ENCODE peak calls at places on chromosomes 7 and 10, in four cellular contexts. D is HepG2, P is SK-N-SH, Y is GM12878. W is an unnamed sample.

GRCh38 chr7:72127136-72127535 is 285.0 kb downstream of the CALN1 start:
- DNase-seq in D (no peak), P (no peak), Y (no peak), W (no peak)

GRCh38 chr10:132307823-132308587 is at the start of gene STK32C:
- DNase-seq in D (peak), P (peak), Y (no peak), W (peak)

GRCh38 chr7:133794490-133794889 is 332.6 kb upstream of the LRGUK start:
- DNase-seq in D (no peak), P (no peak), Y (no peak), W (no peak)

GRCh38 chr7:15330943-15331342 is 230.9 kb downstream of the AGMO start:
- DNase-seq in D (no peak), P (no peak), Y (no peak), W (no peak)

GRCh38 chr7:142855756-142856564 is 1.1 kb downstream of the EPHB6 start:
- DNase-seq in D (no peak), P (peak), Y (no peak), W (no peak)

GRCh38 chr7:44460325-44460724 is 30.1 kb downstream of the NUDCD3 start:
- DNase-seq in D (no peak), P (no peak), Y (peak), W (no peak)

GRCh38 chr7:17239683-17240521 is 58.5 kb upstream of the AHR start:
- DNase-seq in D (peak), P (no peak), Y (no peak), W (peak)

GRCh38 chr7:130912086-130912909 is 178.3 kb upstream of the KLF14 start:
- DNase-seq in D (peak), P (no peak), Y (no peak), W (no peak)

GRCh38 chr7:132075573-132075972 is 500.7 kb downstream of the PLXNA4 start:
- DNase-seq in D (no peak), P (no peak), Y (no peak), W (no peak)

GRCh38 chr10:97907211-97907610 is 57.6 kb downstream of the GOLGA7B start:
- DNase-seq in D (no peak), P (no peak), Y (no peak), W (no peak)

GRCh38 chr7:1271656-1272055 is 39.0 kb downstream of the UNCX start:
- DNase-seq in D (no peak), P (no peak), Y (no peak), W (no peak)

GRCh38 chr7:70379210-70379609 is 752.7 kb upstream of the GALNT17 start:
- DNase-seq in D (no peak), P (no peak), Y (no peak), W (no peak)

GRCh38 chr7:41755100-41755499 is 52.2 kb upstream of the INHBA start:
- DNase-seq in D (no peak), P (no peak), Y (no peak), W (no peak)

GRCh38 chr7:57427146-57427545 is 22.8 kb upstream of the ZNF716 start:
- DNase-seq in D (no peak), P (no peak), Y (no peak), W (no peak)

GRCh38 chr7:137642467-137642866 is 204.3 kb downstream of the DGKI start:
- DNase-seq in D (no peak), P (no peak), Y (no peak), W (no peak)

GRCh38 chr10:3484306-3485187 is 300.5 kb downstream of the KLF6 start:
- DNase-seq in D (no peak), P (no peak), Y (peak), W (no peak)

GRCh38 chr7:133051066-133051465 is 30.8 kb downstream of the CHCHD3 start:
- DNase-seq in D (no peak), P (peak), Y (no peak), W (peak)

GRCh38 chr10:117926491-117926890 is 120.2 kb downstream of the RAB11FIP2 start:
- DNase-seq in D (no peak), P (no peak), Y (no peak), W (no peak)

GRCh38 chr7:143443153-143443552 is at the start of gene TAS2R60:
- DNase-seq in D (no peak), P (no peak), Y (no peak), W (no peak)

GRCh38 chr7:100972002-100972347 is 2.6 kb downstream of the MUC12 start:
- DNase-seq in D (no peak), P (no peak), Y (no peak), W (no peak)

GRCh38 chr7:43716598-43716997 is 12.7 kb downstream of the COA1 start:
- DNase-seq in D (no peak), P (no peak), Y (no peak), W (no peak)

GRCh38 chr7:73905360-73905759 is 44.4 kb downstream of the TMEM270 start:
- DNase-seq in D (no peak), P (peak), Y (no peak), W (no peak)

GRCh38 chr10:14695833-14696232 is 78.9 kb downstream of the FAM107B start:
- DNase-seq in D (no peak), P (no peak), Y (no peak), W (no peak)

GRCh38 chr10:90138844-90139243 is 437.5 kb downstream of the KIF20B start:
- DNase-seq in D (peak), P (no peak), Y (no peak), W (peak)

GRCh38 chr7:7772385-7772784 is 54.0 kb upstream of the RPA3 start:
- DNase-seq in D (no peak), P (no peak), Y (no peak), W (no peak)

GRCh38 chr10:113518816-113519591 is 33.8 kb upstream of the HABP2 start:
- DNase-seq in D (no peak), P (no peak), Y (no peak), W (no peak)

GRCh38 chr7:27154901-27155815 is 1.3 kb downstream of the HOXA7 start:
- DNase-seq in D (no peak), P (no peak), Y (no peak), W (no peak)

GRCh38 chr7:37901236-37901827 is 15.3 kb downstream of the SFRP4 start:
- DNase-seq in D (peak), P (peak), Y (no peak), W (peak)

GRCh38 chr7:26910221-26910620 is 45.8 kb upstream of the SKAP2 start:
- DNase-seq in D (peak), P (no peak), Y (no peak), W (peak)

GRCh38 chr10:52314007-52314821 is at the start of gene DKK1:
- DNase-seq in D (peak), P (peak), Y (no peak), W (peak)

GRCh38 chr10:23556727-23557440 is 118.0 kb downstream of the OTUD1 start:
- DNase-seq in D (no peak), P (no peak), Y (no peak), W (no peak)

GRCh38 chr10:78977761-78978305 is 90.9 kb upstream of the ZMIZ1 start:
- DNase-seq in D (peak), P (no peak), Y (no peak), W (no peak)

GRCh38 chr7:42152353-42153205 is 84.4 kb downstream of the GLI3 start:
- DNase-seq in D (no peak), P (no peak), Y (no peak), W (no peak)

GRCh38 chr10:77531441-77532001 is 106.1 kb downstream of the KCNMA1 start:
- DNase-seq in D (no peak), P (no peak), Y (no peak), W (peak)

GRCh38 chr7:134327896-134328295 is 11.2 kb upstream of the SLC35B4 start:
- DNase-seq in D (peak), P (peak), Y (peak), W (peak)

GRCh38 chr7:37977243-37977642 is 56.8 kb downstream of the EPDR1 start:
- DNase-seq in D (no peak), P (no peak), Y (no peak), W (no peak)

GRCh38 chr10:16992611-16993119 is 136.9 kb downstream of the CUBN start:
- DNase-seq in D (no peak), P (no peak), Y (no peak), W (no peak)

GRCh38 chr10:57964371-57964770 is 303.3 kb downstream of the IPMK start:
- DNase-seq in D (no peak), P (no peak), Y (no peak), W (peak)

GRCh38 chr7:2732959-2733584 is 45.1 kb downstream of the AMZ1 start:
- DNase-seq in D (no peak), P (no peak), Y (no peak), W (no peak)
- TF ChIP-seq CTCF in D (no peak), P (no peak), Y (no peak), W (no peak)

GRCh38 chr10:28246023-28246422 is 56.8 kb downstream of the MPP7 start:
- DNase-seq in D (no peak), P (no peak), Y (no peak), W (no peak)

GRCh38 chr10:28243923-28244322 is 58.9 kb downstream of the MPP7 start:
- DNase-seq in D (no peak), P (no peak), Y (no peak), W (no peak)

GRCh38 chr10:28242560-28243204 is 60.2 kb downstream of the MPP7 start:
- DNase-seq in D (peak), P (no peak), Y (no peak), W (no peak)

GRCh38 chr10:28240400-28240799 is 62.5 kb downstream of the MPP7 start:
- DNase-seq in D (no peak), P (no peak), Y (no peak), W (no peak)

DNA sequence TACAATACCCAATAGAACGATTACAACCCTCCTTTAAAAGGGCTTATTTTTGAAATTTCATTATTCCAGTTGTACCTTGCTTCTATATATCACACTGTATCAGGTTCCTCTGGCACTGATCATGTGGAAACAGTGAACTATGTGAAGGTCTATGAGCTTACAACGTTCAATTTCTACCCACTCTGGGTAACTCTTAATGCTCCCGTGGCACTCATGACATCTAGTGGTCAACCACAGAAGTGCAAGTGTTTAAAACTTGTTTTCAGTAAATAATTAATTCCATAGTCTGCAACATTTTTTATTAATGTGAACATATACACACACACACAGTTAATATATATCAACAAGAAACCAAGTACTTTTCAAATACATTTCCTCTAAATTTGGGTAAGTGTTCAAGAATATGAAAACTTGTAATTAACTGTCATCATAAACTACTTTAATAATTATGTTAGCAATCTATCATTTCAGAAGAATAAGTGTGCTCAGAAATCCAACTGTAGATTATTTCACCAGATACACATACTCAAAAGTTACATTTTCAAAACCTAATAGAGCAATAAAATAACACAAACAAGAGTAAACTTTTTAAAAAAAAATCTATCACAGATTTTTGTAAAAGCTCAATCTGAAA is 61.0 kb downstream of the MPP7 start:
- DNase-seq in D (peak), P (peak), Y (peak), W (peak)
- TF ChIP-seq PBX3 in D (no peak), P (no peak), Y (no peak), W (no peak)

GRCh38 chr10:71512213-71512745 is 115.6 kb downstream of the CDH23 start:
- DNase-seq in D (no peak), P (peak), Y (no peak), W (no peak)

GRCh38 chr10:71509444-71509843 is 112.7 kb downstream of the CDH23 start:
- DNase-seq in D (no peak), P (no peak), Y (no peak), W (peak)

GRCh38 chr10:71513454-71513853 is 116.7 kb downstream of the CDH23 start:
- DNase-seq in D (no peak), P (no peak), Y (no peak), W (no peak)

GRCh38 chr10:71512794-71513379 is 116.2 kb downstream of the CDH23 start:
- DNase-seq in D (peak), P (peak), Y (no peak), W (no peak)

DNA sequence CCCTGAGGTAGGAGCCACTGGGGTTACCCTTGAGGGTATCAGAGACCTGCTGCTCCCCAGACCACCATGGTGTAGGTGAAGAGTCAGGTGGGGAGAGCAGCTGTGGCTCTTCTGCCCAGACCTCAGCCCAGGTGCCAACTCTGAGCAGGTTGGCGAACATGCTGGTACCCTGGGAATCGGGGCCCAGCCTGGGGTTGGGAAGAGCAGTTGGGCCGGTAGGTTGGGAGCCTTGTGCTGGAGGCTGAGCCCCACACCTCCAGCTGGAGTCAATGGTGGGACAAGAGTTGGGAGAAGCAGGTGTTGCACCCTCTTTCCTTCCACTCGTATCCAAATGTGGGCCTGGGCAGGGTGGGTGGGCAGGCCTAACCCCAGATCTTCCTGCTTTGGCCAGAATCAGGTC is 114.5 kb downstream of the CDH23 start:
- DNase-seq in D (no peak), P (no peak), Y (no peak), W (no peak)
- TF ChIP-seq CTCF in D (no peak), P (no peak), Y (no peak), W (no peak)

GRCh38 chr7:102934267-102934666 is 21.5 kb downstream of the LRRC17 start:
- DNase-seq in D (no peak), P (no peak), Y (no peak), W (no peak)
- TF ChIP-seq PBX3 in D (no peak), P (no peak), Y (no peak), W (no peak)

DNA sequence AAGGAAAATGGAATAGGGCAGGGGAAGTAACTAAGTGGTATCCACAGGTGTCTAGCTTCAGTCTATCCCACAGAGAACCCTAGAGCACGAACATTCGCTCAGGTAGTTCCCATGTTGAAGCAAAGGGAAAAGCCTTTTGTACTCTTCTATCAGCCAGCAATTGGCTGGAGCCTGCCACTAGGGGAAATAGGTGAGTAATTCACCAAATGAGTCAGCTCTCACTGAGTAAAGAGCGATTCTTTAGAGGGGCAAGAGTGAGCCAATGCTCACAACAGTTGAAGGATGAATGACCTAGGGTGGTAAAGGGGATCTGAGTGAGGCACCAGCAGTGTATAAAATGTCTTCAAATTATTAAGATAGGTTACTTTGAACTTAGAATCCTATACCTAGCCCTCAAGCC is 94.1 kb upstream of the ZNF800 start:
- DNase-seq in D (no peak), P (no peak), Y (no peak), W (no peak)
- TF ChIP-seq CTCF in D (no peak), P (no peak), Y (no peak), W (no peak)

DNA sequence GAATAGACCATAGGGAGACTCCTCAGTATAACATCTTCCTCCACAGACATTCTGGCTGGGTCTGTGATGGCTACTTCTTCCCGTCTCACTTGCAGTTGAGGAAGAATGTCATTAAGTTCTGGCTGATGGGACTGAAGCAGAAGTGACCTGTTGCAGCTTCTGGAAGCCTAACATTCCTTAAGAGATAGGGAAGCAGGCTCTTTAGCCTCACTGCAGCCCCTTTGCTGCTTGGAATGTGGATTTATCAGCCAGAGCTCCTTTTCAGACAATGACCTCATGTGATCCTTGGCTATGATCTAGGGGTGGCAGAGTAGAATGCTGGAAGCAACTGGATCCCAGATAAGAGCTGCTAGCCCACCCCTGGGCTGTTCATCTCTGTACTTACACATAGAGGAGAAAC is 142.5 kb downstream of the RNF216 start:
- DNase-seq in D (no peak), P (no peak), Y (no peak), W (no peak)
- TF ChIP-seq PBX3 in D (no peak), P (peak), Y (no peak), W (no peak)

DNA sequence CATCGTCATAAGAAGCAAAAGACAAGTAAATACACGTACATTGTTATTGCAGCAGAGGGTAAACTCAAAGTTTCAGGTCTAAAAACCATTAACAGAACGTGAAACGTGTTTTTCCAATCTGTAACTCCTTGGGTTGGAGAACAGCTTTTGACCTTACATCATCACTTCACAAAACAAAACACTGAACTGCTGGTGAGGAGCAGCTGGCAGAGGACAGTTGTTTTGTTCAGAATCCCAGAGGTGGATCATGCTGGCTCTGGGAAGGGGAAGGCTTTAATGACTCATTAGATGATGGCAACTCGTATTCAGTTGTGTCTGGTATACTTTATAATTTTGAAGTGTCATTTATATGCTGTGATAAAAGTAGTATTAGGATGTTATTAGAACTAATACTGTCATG is 923.0 kb upstream of the CELF2 start:
- DNase-seq in D (no peak), P (no peak), Y (no peak), W (no peak)
- TF ChIP-seq CTCF in D (no peak), P (no peak), Y (no peak), W (no peak)

GRCh38 chr10:10623958-10624590 is 393.6 kb upstream of the CELF2 start:
- DNase-seq in D (no peak), P (no peak), Y (no peak), W (no peak)

GRCh38 chr10:10626734-10627133 is 390.9 kb upstream of the CELF2 start:
- DNase-seq in D (no peak), P (no peak), Y (no peak), W (no peak)

GRCh38 chr10:10627414-10627813 is 390.3 kb upstream of the CELF2 start:
- DNase-seq in D (no peak), P (no peak), Y (no peak), W (no peak)

GRCh38 chr10:10630281-10630680 is 387.4 kb upstream of the CELF2 start:
- DNase-seq in D (no peak), P (no peak), Y (no peak), W (no peak)

DNA sequence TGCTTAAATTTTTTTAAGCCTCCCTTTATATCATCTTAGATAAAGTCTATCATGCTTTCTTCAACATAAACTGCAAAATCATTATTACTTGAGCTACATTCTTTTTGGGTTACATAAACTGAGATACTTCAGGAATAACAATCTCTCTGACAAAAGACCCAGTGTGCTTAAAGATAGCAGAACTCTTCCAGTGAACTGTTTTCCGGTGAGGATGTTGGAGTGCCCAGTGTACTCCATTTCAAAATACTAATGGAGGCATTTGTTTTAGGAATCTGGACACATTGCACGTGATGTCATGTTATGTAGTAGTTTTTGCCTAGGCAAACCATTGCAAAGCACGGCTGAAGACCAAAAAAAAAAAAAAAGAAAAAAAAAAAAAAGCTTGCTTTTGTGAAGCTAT is 388.2 kb upstream of the CELF2 start:
- DNase-seq in D (no peak), P (no peak), Y (no peak), W (no peak)
- TF ChIP-seq PBX3 in D (no peak), P (no peak), Y (no peak), W (no peak)

DNA sequence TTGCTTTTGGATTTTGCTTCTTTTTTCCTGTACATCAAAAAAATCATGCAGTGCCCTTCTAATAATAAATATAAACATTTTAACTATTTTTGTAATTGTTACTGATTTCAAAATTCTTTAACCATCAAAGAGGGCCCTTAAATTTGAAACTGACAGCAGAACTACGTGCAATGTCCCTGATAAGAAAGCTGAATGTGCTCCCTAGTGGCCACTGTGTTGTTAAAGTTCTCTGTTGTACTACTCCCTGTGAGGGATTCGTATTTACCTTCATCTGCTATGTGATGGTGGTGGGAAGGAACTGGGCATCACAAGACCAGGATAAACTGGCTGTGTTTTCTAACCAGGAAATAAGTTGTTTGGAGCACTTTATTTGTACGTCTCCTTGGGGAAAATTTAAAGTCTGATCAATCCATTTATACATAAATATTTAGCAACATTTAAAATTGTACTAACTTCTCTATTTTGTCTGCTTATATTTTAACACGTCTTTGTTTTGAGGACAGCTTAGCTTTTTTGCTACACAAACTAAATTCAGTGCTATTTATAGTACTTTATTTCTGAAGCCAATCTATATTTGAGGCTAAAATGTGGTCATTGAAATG is 322.4 kb downstream of the HGF start:
- DNase-seq in D (peak), P (peak), Y (no peak), W (peak)
- TF ChIP-seq CTCF in D (peak), P (peak), Y (peak), W (peak)

W was measured in A549.